ENCODE peak calls at places on chromosomes 3 and 15, in five cellular contexts. H is endothelial cell of umbilical vein, M is GM20000, L is stomach, O is A549. P is an unnamed sample.

GRCh38 chr3:159829056-159829995 is 159.3 kb upstream of the IL12A start:
- DNase-seq in M (no peak), L (no peak), H (peak), O (peak), P (peak)

GRCh38 chr3:71916747-71917369 is 131.9 kb upstream of the PROK2 start:
- DNase-seq in M (no peak), H (no peak), O (no peak), L (no peak), P (no peak)

GRCh38 chr3:74643636-74644035 is 29.2 kb upstream of the CNTN3 start:
- DNase-seq in L (peak), O (no peak), M (no peak), H (peak), P (no peak)

GRCh38 chr15:58951388-58952060 is 18.0 kb upstream of the SLTM start:
- DNase-seq in M (no peak), O (no peak), L (no peak), H (peak), P (peak)

GRCh38 chr3:157406376-157406775 is 30.3 kb upstream of the PTX3 start:
- DNase-seq in O (no peak), M (no peak), H (peak), L (no peak), P (no peak)

GRCh38 chr3:38497026-38497425 is 886 bp downstream of the EXOG start:
- DNase-seq in M (no peak), O (no peak), L (no peak), H (no peak), P (peak)

GRCh38 chr3:2714856-2715255 is 395.3 kb downstream of the IL5RA start:
- DNase-seq in H (no peak), O (no peak), M (no peak), L (no peak), P (no peak)

GRCh38 chr3:132378-132777 is 64.2 kb upstream of the CHL1 start:
- DNase-seq in O (no peak), M (no peak), H (no peak), L (no peak), P (no peak)

GRCh38 chr15:64038878-64039277 is 7.4 kb downstream of the DAPK2 start:
- DNase-seq in O (no peak), M (no peak), H (no peak), L (no peak), P (no peak)

GRCh38 chr3:74546426-74546825 is 68.0 kb downstream of the CNTN3 start:
- DNase-seq in H (no peak), M (no peak), L (peak), O (no peak), P (no peak)

GRCh38 chr15:56356616-56357015 is 8.6 kb upstream of the TEX9 start:
- DNase-seq in M (no peak), L (no peak), O (no peak), H (no peak), P (no peak)

GRCh38 chr15:36757189-36757814 is 177.9 kb downstream of the CDIN1 start:
- DNase-seq in M (no peak), O (no peak), L (no peak), H (no peak), P (no peak)

GRCh38 chr15:80776420-80777045 is 2.6 kb upstream of the CEMIP start:
- DNase-seq in O (peak), L (peak), H (peak), M (peak), P (no peak)

GRCh38 chr15:63463793-63464192 is 40.6 kb upstream of the USP3 start:
- DNase-seq in L (peak), O (no peak), M (no peak), H (no peak), P (no peak)

GRCh38 chr15:70160803-70161565 is 63.3 kb upstream of the TLE3 start:
- DNase-seq in M (no peak), O (no peak), L (no peak), H (no peak), P (no peak)

GRCh38 chr3:81558106-81558505 is 203.3 kb downstream of the GBE1 start:
- DNase-seq in H (no peak), O (no peak), L (no peak), M (no peak), P (no peak)

GRCh38 chr15:81334768-81335447 is 11.0 kb upstream of the STARD5 start:
- DNase-seq in L (no peak), M (no peak), O (no peak), H (no peak), P (no peak)

GRCh38 chr3:187678869-187679268 is 8.7 kb upstream of the SST start:
- DNase-seq in M (peak), O (peak), L (peak), H (peak), P (peak)

GRCh38 chr3:196081834-196082470 is at the start of gene TFRC:
- DNase-seq in H (peak), O (peak), M (peak), L (peak), P (peak)

GRCh38 chr3:196082471-196082971 is 631 bp upstream of the TFRC start:
- DNase-seq in L (no peak), O (no peak), M (peak), H (no peak), P (no peak)

GRCh38 chr3:196085534-196085933 is 3.6 kb upstream of the TFRC start:
- DNase-seq in H (no peak), M (no peak), O (no peak), L (no peak), P (no peak)

GRCh38 chr3:196080517-196080841 is 1.4 kb downstream of the TFRC start:
- DNase-seq in L (no peak), H (no peak), O (no peak), M (no peak), P (no peak)

DNA sequence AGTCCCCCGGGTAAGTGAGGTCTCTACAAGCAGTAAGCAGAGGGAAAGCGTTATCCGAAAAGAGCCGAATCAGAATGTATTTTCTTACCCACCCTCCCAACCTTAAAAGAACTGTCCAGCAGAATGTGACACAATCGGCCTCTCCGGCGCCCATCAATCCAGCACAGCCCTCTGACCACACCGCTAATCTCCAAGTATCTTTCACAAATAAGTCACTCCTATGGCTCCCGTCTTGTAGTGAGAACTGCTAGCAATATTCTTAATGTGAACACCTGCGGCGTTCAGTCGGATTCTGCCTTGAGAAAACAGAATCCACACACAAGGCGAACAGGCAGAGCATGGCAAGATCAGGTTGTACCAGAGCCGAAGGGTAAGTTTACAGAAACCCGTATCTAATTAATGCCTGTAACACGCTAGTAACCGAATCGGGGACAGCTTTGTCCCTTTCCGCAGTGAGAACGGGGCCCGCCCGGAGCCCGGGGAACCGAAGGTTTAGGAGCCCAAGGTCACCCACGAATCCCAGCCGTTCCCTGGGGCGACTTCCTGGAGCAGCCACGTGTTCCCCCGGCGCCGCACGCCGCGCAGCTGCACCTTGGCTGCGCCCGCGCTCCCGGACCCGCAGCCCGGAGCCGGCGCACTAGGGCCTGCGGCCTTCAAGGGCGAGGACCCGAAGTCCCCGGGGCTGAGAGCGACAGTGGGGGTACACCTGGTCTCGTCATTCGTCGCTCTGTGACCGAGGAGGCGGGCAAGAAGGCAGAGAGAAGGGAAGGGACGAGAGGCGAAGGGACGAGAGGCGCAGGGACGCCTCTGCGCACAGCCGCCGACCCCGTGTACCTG is 675 bp downstream of the TFRC start:
- DNase-seq in H (peak), L (peak), M (peak), O (peak), P (peak)
- TF ChIP-seq CTCF in H (no peak), L (no peak), M (no peak), O (no peak), P (no peak)

GRCh38 chr3:147120029-147120428 is 286.3 kb downstream of the ZIC4 start:
- DNase-seq in O (peak), H (peak), M (no peak), L (no peak), P (peak)
- TF ChIP-seq CTCF in O (peak), H (no peak), M (no peak), L (no peak), P (peak)

GRCh38 chr15:25248583-25249235 is 190.1 kb downstream of the UBE3A start:
- DNase-seq in H (no peak), L (peak), O (no peak), M (no peak), P (no peak)

GRCh38 chr15:25249236-25250010 is 189.4 kb downstream of the UBE3A start:
- DNase-seq in M (no peak), L (peak), H (no peak), O (no peak), P (no peak)

GRCh38 chr15:25250011-25250596 is 188.7 kb downstream of the UBE3A start:
- DNase-seq in O (no peak), L (peak), H (no peak), M (no peak), P (no peak)

GRCh38 chr15:25251700-25252390 is 187.0 kb downstream of the UBE3A start:
- DNase-seq in H (no peak), L (peak), O (no peak), M (no peak), P (no peak)

GRCh38 chr15:25250906-25251622 is 187.8 kb downstream of the UBE3A start:
- DNase-seq in M (no peak), O (no peak), L (no peak), H (no peak), P (no peak)
- TF ChIP-seq CTCF in M (no peak), O (no peak), L (no peak), H (no peak), P (no peak)

GRCh38 chr3:178336336-178336735 is 199.9 kb upstream of the KCNMB2 start:
- DNase-seq in M (no peak), L (no peak), O (no peak), H (peak), P (no peak)

GRCh38 chr3:178334239-178334638 is 202.0 kb upstream of the KCNMB2 start:
- DNase-seq in L (no peak), M (no peak), O (no peak), H (no peak), P (no peak)
- TF ChIP-seq CTCF in L (no peak), M (no peak), O (no peak), H (no peak), P (no peak)

GRCh38 chr3:173921741-173922140 is 524.2 kb downstream of the NLGN1 start:
- DNase-seq in O (no peak), M (no peak), H (no peak), L (no peak), P (no peak)

GRCh38 chr3:173916799-173917198 is 519.3 kb downstream of the NLGN1 start:
- DNase-seq in L (no peak), M (no peak), O (no peak), H (no peak), P (no peak)

DNA sequence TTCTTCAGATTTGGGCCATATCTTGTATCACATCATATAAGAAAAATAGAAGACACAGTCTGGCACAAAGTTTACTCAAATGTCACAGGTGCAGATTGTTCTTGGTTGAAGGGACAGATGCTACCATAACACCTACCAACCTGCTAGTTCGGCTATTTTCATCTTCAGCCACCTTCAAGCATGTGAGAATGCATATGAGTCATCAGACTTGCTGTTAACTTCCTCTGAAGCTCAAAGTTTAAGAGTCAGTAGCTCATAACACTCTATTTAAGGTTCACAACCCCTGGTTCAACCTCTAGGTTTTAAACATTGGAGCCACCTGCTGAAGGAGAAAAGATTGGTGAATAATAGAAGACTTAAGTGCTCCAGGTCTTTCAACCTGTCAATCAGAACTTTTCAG is 522.8 kb downstream of the NLGN1 start:
- DNase-seq in L (no peak), H (peak), O (no peak), M (no peak), P (no peak)
- TF ChIP-seq CTCF in L (no peak), H (no peak), O (no peak), M (no peak), P (no peak)

DNA sequence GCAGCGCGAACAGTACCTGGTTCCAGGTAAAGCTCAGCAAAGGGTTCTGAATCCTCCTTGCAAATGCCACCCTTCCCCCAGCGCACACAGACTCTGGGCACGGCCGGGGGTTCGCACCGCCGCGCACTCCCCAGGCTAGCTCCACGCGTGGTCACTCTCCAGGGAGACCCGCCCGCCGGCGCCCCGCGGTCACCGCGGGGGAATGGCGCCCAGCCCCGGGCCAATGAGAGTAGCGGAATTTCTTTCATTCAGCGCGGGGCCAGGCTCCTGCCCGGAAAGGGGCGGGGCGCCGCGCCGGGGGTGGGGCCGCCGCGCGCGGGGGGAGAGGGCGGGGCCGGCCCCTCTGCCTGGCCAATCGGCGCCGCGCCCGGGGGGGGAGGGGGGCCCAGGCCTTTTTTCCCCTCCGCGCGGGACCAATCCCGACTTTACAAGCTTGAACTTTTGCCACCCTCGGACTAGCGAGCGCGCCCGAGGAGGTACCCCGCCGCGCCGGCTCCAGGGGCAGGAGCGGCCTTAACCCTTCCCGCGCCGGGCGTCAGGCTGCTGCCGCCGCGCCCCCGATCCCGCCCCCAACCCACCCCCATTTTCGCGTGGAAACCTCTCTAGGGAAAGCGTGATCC is 1.1 kb upstream of the SMAD6 start:
- DNase-seq in O (peak), H (peak), L (peak), M (peak), P (peak)
- TF ChIP-seq CTCF in O (no peak), H (no peak), L (no peak), M (no peak), P (no peak)

DNA sequence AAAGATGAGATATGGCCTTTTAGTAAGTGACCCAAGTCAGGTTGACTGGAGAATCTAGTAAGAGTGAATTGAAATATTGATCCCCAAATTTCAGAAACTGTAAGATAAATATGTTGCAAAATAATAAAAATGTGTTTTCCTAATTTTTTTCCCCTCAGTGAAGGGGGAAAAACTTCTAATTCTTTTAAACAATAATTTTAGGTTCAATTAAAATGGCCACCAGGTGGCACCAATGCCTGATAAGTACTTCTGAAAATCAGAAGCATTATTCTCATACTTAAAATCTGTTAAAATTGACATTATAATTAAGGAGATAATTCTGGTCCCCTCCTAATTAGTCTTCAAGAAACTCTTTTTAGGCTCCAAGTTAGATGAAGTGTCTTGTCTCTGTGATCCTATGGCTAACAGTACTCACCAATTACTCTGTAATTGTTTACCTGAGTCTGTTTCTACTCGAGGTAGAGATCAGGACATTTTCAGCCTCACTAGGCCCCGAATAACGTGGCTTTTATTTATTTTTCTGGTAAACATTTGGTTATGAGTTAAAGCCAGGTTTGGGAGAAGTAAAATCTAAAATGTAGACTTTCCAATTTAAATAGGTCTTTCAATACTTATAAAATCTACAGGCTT is 52.6 kb downstream of the NMD3 start:
- DNase-seq in O (peak), H (peak), L (no peak), M (no peak), P (no peak)
- TF ChIP-seq CTCF in O (peak), H (peak), L (no peak), M (no peak), P (peak)

GRCh38 chr3:128849776-128850542 is 29.5 kb upstream of the ACAD9 start:
- DNase-seq in O (peak), M (no peak), L (no peak), H (no peak), P (peak)
- TF ChIP-seq CTCF in O (no peak), M (no peak), L (no peak), H (no peak), P (peak)

P was measured in RWPE1.